ENCODE peak calls at places on chromosomes 11 and 22, in six cellular contexts. One of them, this sample, is unnamed.

GRCh38 chr11:127066426-127067090 is 66.0 kb upstream of the KIRREL3 start:
- DNase-seq in ACHN: no peak
- DNase-seq in GOT3: no peak
- DNase-seq in fibroblast of villous mesenchyme: no peak
- DNase-seq in activated T-cell treated with anti-CD3 and anti-CD28 coated beads for 1 hour: no peak
- DNase-seq in non-pigmented ciliary epithelial cell: no peak
- DNase-seq in this sample: no peak

GRCh38 chr11:130234315-130234714 is 74.7 kb downstream of the ST14 start:
- DNase-seq in ACHN: no peak
- DNase-seq in GOT3: no peak
- DNase-seq in fibroblast of villous mesenchyme: no peak
- DNase-seq in activated T-cell treated with anti-CD3 and anti-CD28 coated beads for 1 hour: no peak
- DNase-seq in non-pigmented ciliary epithelial cell: no peak
- DNase-seq in this sample: no peak

GRCh38 chr11:93407777-93408401 is 77.3 kb downstream of the DEUP1 start:
- DNase-seq in ACHN: no peak
- DNase-seq in GOT3: no peak
- DNase-seq in fibroblast of villous mesenchyme: peak; percentile 17
- DNase-seq in activated T-cell treated with anti-CD3 and anti-CD28 coated beads for 1 hour: no peak
- DNase-seq in non-pigmented ciliary epithelial cell: no peak
- DNase-seq in this sample: no peak

GRCh38 chr11:65187971-65188461 is 6.3 kb downstream of the CAPN1 start:
- DNase-seq in ACHN: no peak
- DNase-seq in GOT3: no peak
- DNase-seq in fibroblast of villous mesenchyme: no peak
- DNase-seq in activated T-cell treated with anti-CD3 and anti-CD28 coated beads for 1 hour: no peak
- DNase-seq in non-pigmented ciliary epithelial cell: no peak
- DNase-seq in this sample: no peak

GRCh38 chr11:133907841-133908241 is 48.9 kb downstream of the IGSF9B start:
- DNase-seq in ACHN: no peak
- DNase-seq in GOT3: no peak
- DNase-seq in fibroblast of villous mesenchyme: no peak
- DNase-seq in activated T-cell treated with anti-CD3 and anti-CD28 coated beads for 1 hour: no peak
- DNase-seq in non-pigmented ciliary epithelial cell: no peak
- DNase-seq in this sample: no peak

GRCh38 chr22:40178417-40179409 is 988 bp downstream of the TNRC6B start:
- DNase-seq in ACHN: peak; percentile 51
- DNase-seq in GOT3: no peak
- DNase-seq in fibroblast of villous mesenchyme: peak; percentile 68
- DNase-seq in activated T-cell treated with anti-CD3 and anti-CD28 coated beads for 1 hour: peak; percentile 35
- DNase-seq in non-pigmented ciliary epithelial cell: no peak
- DNase-seq in this sample: peak; percentile 12

GRCh38 chr11:59556115-59556882 is 45.0 kb downstream of the OR4D9 start:
- DNase-seq in ACHN: peak; percentile 49
- DNase-seq in GOT3: peak; percentile 44
- DNase-seq in fibroblast of villous mesenchyme: peak; percentile 85
- DNase-seq in activated T-cell treated with anti-CD3 and anti-CD28 coated beads for 1 hour: peak; percentile 35
- DNase-seq in non-pigmented ciliary epithelial cell: no peak
- DNase-seq in this sample: no peak

GRCh38 chr11:76662656-76663460 is 7.7 kb downstream of the LRRC32 start:
- DNase-seq in ACHN: no peak
- DNase-seq in GOT3: no peak
- DNase-seq in fibroblast of villous mesenchyme: no peak
- DNase-seq in activated T-cell treated with anti-CD3 and anti-CD28 coated beads for 1 hour: no peak
- DNase-seq in non-pigmented ciliary epithelial cell: no peak
- DNase-seq in this sample: no peak

GRCh38 chr11:40924915-40925314 is 534.5 kb downstream of the LRRC4C start:
- DNase-seq in ACHN: no peak
- DNase-seq in GOT3: no peak
- DNase-seq in fibroblast of villous mesenchyme: no peak
- DNase-seq in activated T-cell treated with anti-CD3 and anti-CD28 coated beads for 1 hour: no peak
- DNase-seq in non-pigmented ciliary epithelial cell: no peak
- DNase-seq in this sample: no peak

GRCh38 chr11:114163830-114164401 is 104.4 kb downstream of the ZBTB16 start:
- DNase-seq in ACHN: no peak
- DNase-seq in GOT3: no peak
- DNase-seq in fibroblast of villous mesenchyme: peak; percentile 95
- DNase-seq in activated T-cell treated with anti-CD3 and anti-CD28 coated beads for 1 hour: no peak
- DNase-seq in non-pigmented ciliary epithelial cell: no peak
- DNase-seq in this sample: no peak

GRCh38 chr22:31715157-31715778 is 34.7 kb downstream of the PRR14L start:
- DNase-seq in ACHN: no peak
- DNase-seq in GOT3: no peak
- DNase-seq in fibroblast of villous mesenchyme: no peak
- DNase-seq in activated T-cell treated with anti-CD3 and anti-CD28 coated beads for 1 hour: no peak
- DNase-seq in non-pigmented ciliary epithelial cell: no peak
- DNase-seq in this sample: no peak

GRCh38 chr11:83367745-83368144 is 81.6 kb upstream of the CCDC90B start:
- DNase-seq in ACHN: no peak
- DNase-seq in GOT3: no peak
- DNase-seq in fibroblast of villous mesenchyme: no peak
- DNase-seq in activated T-cell treated with anti-CD3 and anti-CD28 coated beads for 1 hour: no peak
- DNase-seq in non-pigmented ciliary epithelial cell: no peak
- DNase-seq in this sample: no peak

GRCh38 chr22:47565607-47566006 is 803.2 kb downstream of the TBC1D22A start:
- DNase-seq in ACHN: no peak
- DNase-seq in GOT3: no peak
- DNase-seq in fibroblast of villous mesenchyme: no peak
- DNase-seq in activated T-cell treated with anti-CD3 and anti-CD28 coated beads for 1 hour: no peak
- DNase-seq in non-pigmented ciliary epithelial cell: no peak
- DNase-seq in this sample: no peak

GRCh38 chr11:61690706-61691377 is 10.7 kb downstream of the DAGLA start:
- DNase-seq in ACHN: no peak
- DNase-seq in GOT3: no peak
- DNase-seq in fibroblast of villous mesenchyme: no peak
- DNase-seq in activated T-cell treated with anti-CD3 and anti-CD28 coated beads for 1 hour: no peak
- DNase-seq in non-pigmented ciliary epithelial cell: no peak
- DNase-seq in this sample: no peak

GRCh38 chr22:37843746-37844089 is 416 bp downstream of the ANKRD54 start:
- DNase-seq in ACHN: peak; percentile 40
- DNase-seq in GOT3: peak; percentile 47
- DNase-seq in fibroblast of villous mesenchyme: no peak
- DNase-seq in activated T-cell treated with anti-CD3 and anti-CD28 coated beads for 1 hour: peak; percentile 16
- DNase-seq in non-pigmented ciliary epithelial cell: no peak
- DNase-seq in this sample: peak; percentile 37

GRCh38 chr11:96073536-96073935 is 149.6 kb upstream of the MTMR2 start:
- DNase-seq in ACHN: peak; percentile 84
- DNase-seq in GOT3: no peak
- DNase-seq in fibroblast of villous mesenchyme: no peak
- DNase-seq in activated T-cell treated with anti-CD3 and anti-CD28 coated beads for 1 hour: no peak
- DNase-seq in non-pigmented ciliary epithelial cell: no peak
- DNase-seq in this sample: no peak

GRCh38 chr22:42560381-42560780 is 6.6 kb downstream of the SERHL2 start:
- DNase-seq in ACHN: no peak
- DNase-seq in GOT3: no peak
- DNase-seq in fibroblast of villous mesenchyme: no peak
- DNase-seq in activated T-cell treated with anti-CD3 and anti-CD28 coated beads for 1 hour: no peak
- DNase-seq in non-pigmented ciliary epithelial cell: no peak
- DNase-seq in this sample: no peak

GRCh38 chr11:134510171-134510570 is 98.1 kb upstream of the B3GAT1 start:
- DNase-seq in ACHN: no peak
- DNase-seq in GOT3: no peak
- DNase-seq in fibroblast of villous mesenchyme: no peak
- DNase-seq in activated T-cell treated with anti-CD3 and anti-CD28 coated beads for 1 hour: no peak
- DNase-seq in non-pigmented ciliary epithelial cell: no peak
- DNase-seq in this sample: no peak

GRCh38 chr11:2140411-2141400 is 1.5 kb upstream of the IGF2 start:
- DNase-seq in ACHN: no peak
- DNase-seq in GOT3: no peak
- DNase-seq in fibroblast of villous mesenchyme: no peak
- DNase-seq in activated T-cell treated with anti-CD3 and anti-CD28 coated beads for 1 hour: no peak
- DNase-seq in non-pigmented ciliary epithelial cell: no peak
- DNase-seq in this sample: no peak

GRCh38 chr11:9396752-9397151 is 12.3 kb downstream of the IPO7 start:
- DNase-seq in ACHN: no peak
- DNase-seq in GOT3: no peak
- DNase-seq in fibroblast of villous mesenchyme: no peak
- DNase-seq in activated T-cell treated with anti-CD3 and anti-CD28 coated beads for 1 hour: no peak
- DNase-seq in non-pigmented ciliary epithelial cell: no peak
- DNase-seq in this sample: no peak

GRCh38 chr11:11407065-11407737 is 54.2 kb upstream of the CSNK2A3 start:
- DNase-seq in ACHN: no peak
- DNase-seq in GOT3: no peak
- DNase-seq in fibroblast of villous mesenchyme: no peak
- DNase-seq in activated T-cell treated with anti-CD3 and anti-CD28 coated beads for 1 hour: no peak
- DNase-seq in non-pigmented ciliary epithelial cell: no peak
- DNase-seq in this sample: no peak

GRCh38 chr11:46055371-46055770 is 65.9 kb downstream of the PHF21A start:
- DNase-seq in ACHN: no peak
- DNase-seq in GOT3: no peak
- DNase-seq in fibroblast of villous mesenchyme: peak; percentile 18
- DNase-seq in activated T-cell treated with anti-CD3 and anti-CD28 coated beads for 1 hour: no peak
- DNase-seq in non-pigmented ciliary epithelial cell: peak; percentile 15
- DNase-seq in this sample: no peak

GRCh38 chr11:84430661-84431060 is 1144.5 kb upstream of the CCDC90B start:
- DNase-seq in ACHN: no peak
- DNase-seq in GOT3: no peak
- DNase-seq in fibroblast of villous mesenchyme: no peak
- DNase-seq in activated T-cell treated with anti-CD3 and anti-CD28 coated beads for 1 hour: no peak
- DNase-seq in non-pigmented ciliary epithelial cell: no peak
- DNase-seq in this sample: no peak

GRCh38 chr11:68545796-68546195 is 85.2 kb downstream of the PPP6R3 start:
- DNase-seq in ACHN: no peak
- DNase-seq in GOT3: no peak
- DNase-seq in fibroblast of villous mesenchyme: no peak
- DNase-seq in activated T-cell treated with anti-CD3 and anti-CD28 coated beads for 1 hour: no peak
- DNase-seq in non-pigmented ciliary epithelial cell: no peak
- DNase-seq in this sample: no peak

GRCh38 chr22:36332623-36333331 is 55.0 kb downstream of the MYH9 start:
- DNase-seq in ACHN: peak; percentile 52
- DNase-seq in GOT3: no peak
- DNase-seq in fibroblast of villous mesenchyme: peak; percentile 69
- DNase-seq in activated T-cell treated with anti-CD3 and anti-CD28 coated beads for 1 hour: peak; percentile 45
- DNase-seq in non-pigmented ciliary epithelial cell: no peak
- DNase-seq in this sample: peak; percentile 64

GRCh38 chr22:23752090-23752691 is 1.3 kb upstream of the ZNF70 start:
- DNase-seq in ACHN: no peak
- DNase-seq in GOT3: no peak
- DNase-seq in fibroblast of villous mesenchyme: no peak
- DNase-seq in activated T-cell treated with anti-CD3 and anti-CD28 coated beads for 1 hour: no peak
- DNase-seq in non-pigmented ciliary epithelial cell: no peak
- DNase-seq in this sample: no peak

GRCh38 chr11:74452366-74452765 is 15.0 kb downstream of the KCNE3 start:
- DNase-seq in ACHN: no peak
- DNase-seq in GOT3: no peak
- DNase-seq in fibroblast of villous mesenchyme: no peak
- DNase-seq in activated T-cell treated with anti-CD3 and anti-CD28 coated beads for 1 hour: no peak
- DNase-seq in non-pigmented ciliary epithelial cell: no peak
- DNase-seq in this sample: no peak

GRCh38 chr22:27438271-27438980 is 363.1 kb downstream of the MN1 start:
- DNase-seq in ACHN: no peak
- DNase-seq in GOT3: no peak
- DNase-seq in fibroblast of villous mesenchyme: no peak
- DNase-seq in activated T-cell treated with anti-CD3 and anti-CD28 coated beads for 1 hour: no peak
- DNase-seq in non-pigmented ciliary epithelial cell: no peak
- DNase-seq in this sample: no peak

GRCh38 chr22:45341503-45341902 is 31.8 kb downstream of the FAM118A start:
- DNase-seq in ACHN: no peak
- DNase-seq in GOT3: no peak
- DNase-seq in fibroblast of villous mesenchyme: no peak
- DNase-seq in activated T-cell treated with anti-CD3 and anti-CD28 coated beads for 1 hour: peak; percentile 42
- DNase-seq in non-pigmented ciliary epithelial cell: no peak
- DNase-seq in this sample: no peak

GRCh38 chr22:20464912-20465758 is 27.5 kb upstream of the SCARF2 start:
- DNase-seq in ACHN: no peak
- DNase-seq in GOT3: no peak
- DNase-seq in fibroblast of villous mesenchyme: no peak
- DNase-seq in activated T-cell treated with anti-CD3 and anti-CD28 coated beads for 1 hour: no peak
- DNase-seq in non-pigmented ciliary epithelial cell: no peak
- DNase-seq in this sample: no peak

GRCh38 chr11:134293119-134294113 is 17.2 kb downstream of the GLB1L3 start:
- DNase-seq in ACHN: no peak
- DNase-seq in GOT3: no peak
- DNase-seq in fibroblast of villous mesenchyme: no peak
- DNase-seq in activated T-cell treated with anti-CD3 and anti-CD28 coated beads for 1 hour: no peak
- DNase-seq in non-pigmented ciliary epithelial cell: no peak
- DNase-seq in this sample: no peak

GRCh38 chr11:102577182-102577581 is 46.6 kb upstream of the MMP7 start:
- DNase-seq in ACHN: no peak
- DNase-seq in GOT3: no peak
- DNase-seq in fibroblast of villous mesenchyme: peak; percentile 23
- DNase-seq in activated T-cell treated with anti-CD3 and anti-CD28 coated beads for 1 hour: no peak
- DNase-seq in non-pigmented ciliary epithelial cell: no peak
- DNase-seq in this sample: no peak

GRCh38 chr11:111522426-111522825 is 7.8 kb downstream of the HOATZ start:
- DNase-seq in ACHN: no peak
- DNase-seq in GOT3: no peak
- DNase-seq in fibroblast of villous mesenchyme: no peak
- DNase-seq in activated T-cell treated with anti-CD3 and anti-CD28 coated beads for 1 hour: no peak
- DNase-seq in non-pigmented ciliary epithelial cell: no peak
- DNase-seq in this sample: no peak

GRCh38 chr11:133215529-133216230 is 316.6 kb downstream of the OPCML start:
- DNase-seq in ACHN: no peak
- DNase-seq in GOT3: no peak
- DNase-seq in fibroblast of villous mesenchyme: no peak
- DNase-seq in activated T-cell treated with anti-CD3 and anti-CD28 coated beads for 1 hour: no peak
- DNase-seq in non-pigmented ciliary epithelial cell: no peak
- DNase-seq in this sample: no peak